ENCODE peak calls at places on chromosomes 5 and 9, in six cellular contexts. X is activated CD8-positive, alpha-beta memory T cell treated with anti-CD3 and anti-CD28 coated beads for 48 hours; H is AG09319; N is Right ventricle myocardium superior; Y is cardiac muscle cell; Z is SK-N-DZ. M is an unnamed sample.

GRCh38 chr5:171600736-171601265 is 181.4 kb downstream of the FGF18 start:
- DNase-seq in X (no peak), H (no peak), N (peak; percentile 64), Y (no peak), Z (no peak), M (no peak)

GRCh38 chr9:92142329-92142728 is 27.1 kb upstream of the SPTLC1 start:
- DNase-seq in X (no peak), H (no peak), N (no peak), Y (no peak), Z (no peak), M (no peak)

GRCh38 chr9:6845881-6846280 is 88.1 kb downstream of the KDM4C start:
- DNase-seq in X (no peak), H (no peak), N (no peak), Y (peak; percentile 81), Z (peak; percentile 8), M (no peak)

GRCh38 chr5:111083323-111083722 is 8.8 kb upstream of the WDR36 start:
- DNase-seq in X (no peak), H (no peak), N (no peak), Y (no peak), Z (peak; percentile 37), M (no peak)

GRCh38 chr9:86434039-86434726 is 80.0 kb upstream of the TUT7 start:
- DNase-seq in X (no peak), H (peak; percentile 55), N (no peak), Y (peak; percentile 57), Z (peak; percentile 27), M (peak; percentile 59)

GRCh38 chr9:133098871-133099270 is 22.2 kb downstream of the RALGDS start:
- DNase-seq in X (no peak), H (no peak), N (no peak), Y (no peak), Z (no peak), M (no peak)

GRCh38 chr9:27703591-27703990 is 130.3 kb upstream of the C9orf72 start:
- DNase-seq in X (no peak), H (no peak), N (no peak), Y (no peak), Z (no peak), M (no peak)

GRCh38 chr9:128702949-128703615 is 779 bp downstream of the PKN3 start:
- DNase-seq in X (no peak), H (no peak), N (peak; percentile 61), Y (peak; percentile 36), Z (no peak), M (no peak)

GRCh38 chr9:38015267-38015666 is 53.8 kb downstream of the SHB start:
- DNase-seq in X (no peak), H (no peak), N (no peak), Y (no peak), Z (no peak), M (no peak)

GRCh38 chr5:45694255-45694834 is 1.8 kb downstream of the HCN1 start:
- DNase-seq in X (no peak), H (no peak), N (no peak), Y (peak; percentile 75), Z (no peak), M (no peak)

GRCh38 chr5:83527191-83527590 is 55.6 kb downstream of the VCAN start:
- DNase-seq in X (no peak), H (no peak), N (no peak), Y (no peak), Z (no peak), M (no peak)

GRCh38 chr5:132058646-132059042 is 1.8 kb upstream of the IL3 start:
- DNase-seq in X (no peak), H (no peak), N (no peak), Y (no peak), Z (no peak), M (no peak)

GRCh38 chr9:89497181-89497963 is 541 bp downstream of the SEMA4D start:
- DNase-seq in X (no peak), H (no peak), N (no peak), Y (peak; percentile 63), Z (no peak), M (no peak)

GRCh38 chr9:134344068-134344820 is 18.0 kb downstream of the RXRA start:
- DNase-seq in X (no peak), H (no peak), N (peak; percentile 88), Y (no peak), Z (no peak), M (no peak)

GRCh38 chr5:42791151-42791550 is 20.5 kb downstream of the SELENOP start:
- DNase-seq in X (no peak), H (peak; percentile 5), N (no peak), Y (no peak), Z (no peak), M (no peak)

GRCh38 chr9:97059661-97060060 is 20.7 kb upstream of the CTSV start:
- DNase-seq in X (no peak), H (no peak), N (no peak), Y (no peak), Z (no peak), M (no peak)

GRCh38 chr9:99819484-99820329 is 2.0 kb upstream of the NR4A3 start:
- DNase-seq in X (peak; percentile 93), H (peak; percentile 89), N (peak; percentile 96), Y (peak; percentile 97), Z (peak; percentile 87), M (peak; percentile 77)

GRCh38 chr9:33924978-33925797 is 108.2 kb downstream of the UBE2R2 start:
- DNase-seq in X (no peak), H (no peak), N (no peak), Y (peak; percentile 64), Z (peak; percentile 49), M (no peak)

GRCh38 chr9:90813523-90813922 is 11.9 kb downstream of the SYK start:
- DNase-seq in X (no peak), H (no peak), N (no peak), Y (no peak), Z (no peak), M (no peak)

GRCh38 chr9:130593020-130593419 is 13.6 kb downstream of the FUBP3 start:
- DNase-seq in X (no peak), H (no peak), N (no peak), Y (no peak), Z (no peak), M (no peak)

GRCh38 chr9:124834586-124834985 is 18.7 kb upstream of the WDR38 start:
- DNase-seq in X (no peak), H (no peak), N (peak; percentile 48), Y (no peak), Z (no peak), M (no peak)

GRCh38 chr5:98905857-98906688 is 22.7 kb downstream of the CHD1 start:
- DNase-seq in X (no peak), H (peak; percentile 14), N (no peak), Y (peak; percentile 31), Z (peak; percentile 46), M (no peak)

GRCh38 chr5:95620030-95620869 is at the start of gene GPR150:
- DNase-seq in X (peak; percentile 32), H (no peak), N (peak; percentile 72), Y (peak; percentile 61), Z (peak; percentile 66), M (no peak)

GRCh38 chr5:174828786-174829510 is 104.6 kb downstream of the MSX2 start:
- DNase-seq in X (no peak), H (peak; percentile 42), N (no peak), Y (no peak), Z (no peak), M (no peak)

GRCh38 chr5:33401482-33402390 is 39.0 kb upstream of the TARS1 start:
- DNase-seq in X (no peak), H (no peak), N (no peak), Y (no peak), Z (no peak), M (no peak)

GRCh38 chr5:160434022-160434531 is 12.4 kb downstream of the PTTG1 start:
- DNase-seq in X (no peak), H (no peak), N (no peak), Y (peak; percentile 11), Z (peak; percentile 69), M (no peak)

GRCh38 chr9:105295986-105296385 is 51.5 kb downstream of the SLC44A1 start:
- DNase-seq in X (no peak), H (no peak), N (no peak), Y (no peak), Z (no peak), M (no peak)

GRCh38 chr5:141825836-141826560 is 52.2 kb downstream of the PCDH1 start:
- DNase-seq in X (no peak), H (no peak), N (no peak), Y (peak; percentile 36), Z (peak; percentile 54), M (no peak)

GRCh38 chr9:105978336-105978735 is 284.0 kb downstream of the TMEM38B start:
- DNase-seq in X (no peak), H (no peak), N (no peak), Y (no peak), Z (peak; percentile 1), M (no peak)

GRCh38 chr9:132983814-132984201 is 5.3 kb downstream of the GFI1B start:
- DNase-seq in X (no peak), H (no peak), N (no peak), Y (no peak), Z (no peak), M (no peak)

GRCh38 chr9:91948423-91949292 is 1.4 kb downstream of the ROR2 start:
- DNase-seq in X (no peak), H (no peak), N (peak; percentile 47), Y (peak; percentile 76), Z (no peak), M (no peak)

GRCh38 chr5:61471352-61471751 is 139.3 kb downstream of the ZSWIM6 start:
- DNase-seq in X (no peak), H (no peak), N (no peak), Y (no peak), Z (no peak), M (no peak)

GRCh38 chr5:171596391-171596878 is 177.0 kb downstream of the FGF18 start:
- DNase-seq in X (no peak), H (peak; percentile 95), N (peak; percentile 93), Y (peak; percentile 29), Z (no peak), M (no peak)

GRCh38 chr9:90842984-90843383 is 41.4 kb downstream of the SYK start:
- DNase-seq in X (no peak), H (no peak), N (peak; percentile 39), Y (no peak), Z (no peak), M (no peak)